ENCODE peak calls at places on chromosomes 4 and X, in four cellular contexts. U is colonic mucosa, L is B cell, Y is pancreas. X is an unnamed sample.

GRCh38 chrX:110310896-110311295 is 7.0 kb downstream of the AMMECR1 start:
- DNase-seq in U (no peak), L (peak), Y (no peak), X (no peak)

GRCh38 chr4:181564616-181565015 is 678.6 kb upstream of the TENM3 start:
- DNase-seq in U (no peak), L (no peak), Y (no peak), X (no peak)

GRCh38 chrX:129755779-129756650 is 17.2 kb downstream of the XPNPEP2 start:
- DNase-seq in U (no peak), L (no peak), Y (no peak), X (peak)

GRCh38 chrX:41594634-41595033 is 94.1 kb upstream of the GPR34 start:
- DNase-seq in U (no peak), L (no peak), Y (no peak), X (no peak)

GRCh38 chrX:45668686-45669443 is 468.2 kb upstream of the DIPK2B start:
- DNase-seq in U (no peak), L (no peak), Y (no peak), X (peak)

GRCh38 chr4:10186228-10187214 is 69.9 kb upstream of the WDR1 start:
- DNase-seq in U (no peak), L (no peak), Y (no peak), X (no peak)

GRCh38 chr4:26452565-26453531 is 37.4 kb downstream of the CCKAR start:
- DNase-seq in U (no peak), L (no peak), Y (peak), X (no peak)

GRCh38 chr4:106816501-106816900 is 219.6 kb downstream of the DKK2 start:
- DNase-seq in U (no peak), L (no peak), Y (no peak), X (no peak)

GRCh38 chr4:87044511-87045369 is 109.9 kb downstream of the AFF1 start:
- DNase-seq in U (no peak), L (no peak), Y (no peak), X (no peak)

GRCh38 chrX:39984191-39984956 is 113.4 kb downstream of the BCOR start:
- DNase-seq in U (peak), L (no peak), Y (no peak), X (no peak)

GRCh38 chrX:6468716-6469115 is 66.2 kb downstream of the VCX3A start:
- DNase-seq in U (no peak), L (no peak), Y (no peak), X (no peak)

DNA sequence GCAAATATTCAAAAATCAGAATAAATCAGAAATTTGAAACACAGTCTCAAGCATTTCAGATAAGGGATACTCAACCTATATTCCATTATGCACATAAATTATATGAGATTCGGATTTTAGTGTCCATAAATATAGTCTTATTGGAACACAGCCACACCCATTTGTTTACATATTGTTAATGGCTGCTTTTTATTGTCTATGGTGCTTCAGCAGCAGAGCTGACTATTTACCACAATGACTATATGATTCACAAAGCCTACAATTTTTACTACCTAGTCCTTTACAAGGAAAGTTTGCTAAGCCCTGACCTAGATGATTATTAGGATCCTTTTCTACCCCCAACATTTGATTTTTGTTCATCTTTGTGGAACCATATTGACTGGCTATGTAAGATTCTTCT is 63.9 kb downstream of the IL1RAPL1 start:
- DNase-seq in U (no peak), L (no peak), Y (no peak), X (no peak)
- TF ChIP-seq CTCF in U (no peak), L (no peak), Y (no peak), X (no peak)

GRCh38 chr4:152959080-152959479 is 23.0 kb downstream of the FHDC1 start:
- DNase-seq in U (no peak), L (no peak), Y (no peak), X (no peak)

GRCh38 chr4:152956167-152956566 is 20.0 kb downstream of the FHDC1 start:
- DNase-seq in U (no peak), L (no peak), Y (no peak), X (no peak)

GRCh38 chr4:152961041-152961751 is 25.1 kb downstream of the FHDC1 start:
- DNase-seq in U (no peak), L (no peak), Y (no peak), X (no peak)

GRCh38 chr4:152956650-152957436 is 20.7 kb downstream of the FHDC1 start:
- DNase-seq in U (peak), L (no peak), Y (no peak), X (no peak)

DNA sequence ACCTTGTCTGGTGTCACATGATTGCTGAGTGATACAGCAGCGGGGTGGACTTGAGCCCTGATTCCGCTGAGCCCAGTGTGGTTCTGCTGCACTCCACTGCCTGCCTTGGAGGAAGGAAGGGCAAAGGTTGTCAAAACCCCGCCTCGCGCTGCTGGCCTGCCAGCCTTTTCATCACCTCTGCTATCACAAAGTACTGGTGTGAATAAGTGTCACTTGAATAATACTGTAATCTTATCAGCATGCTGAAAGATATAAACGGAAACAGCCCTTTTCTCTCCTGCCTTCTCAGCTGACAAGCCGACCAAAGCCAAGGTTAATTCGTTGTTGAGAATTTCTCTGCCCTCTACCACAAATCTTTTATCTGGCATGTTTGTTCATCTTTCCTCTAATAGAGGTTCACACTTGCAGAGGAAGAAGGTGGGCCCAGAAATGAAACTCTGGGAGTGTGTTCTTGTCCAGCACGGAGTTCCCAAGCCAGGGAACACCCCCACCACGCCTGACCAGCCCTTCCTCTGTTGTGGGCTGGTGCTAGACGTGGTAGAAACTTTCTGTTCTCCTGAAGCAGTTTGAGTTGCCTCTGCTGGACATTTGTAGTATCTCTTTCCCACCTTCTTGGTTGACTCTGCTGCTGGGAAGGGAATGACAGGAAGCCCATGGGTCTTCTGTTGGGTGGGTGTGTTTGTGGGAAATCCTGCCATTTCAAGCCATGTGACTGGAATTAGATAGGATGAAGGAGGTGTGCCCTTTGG is 21.5 kb downstream of the FHDC1 start:
- DNase-seq in U (peak), L (no peak), Y (peak), X (no peak)
- TF ChIP-seq CTCF in U (no peak), L (no peak), Y (no peak), X (no peak)

GRCh38 chr4:6425911-6426310 is 46.5 kb downstream of the PPP2R2C start:
- DNase-seq in U (no peak), L (no peak), Y (no peak), X (no peak)

GRCh38 chr4:6426571-6427438 is 45.6 kb downstream of the PPP2R2C start:
- DNase-seq in U (no peak), L (no peak), Y (peak), X (no peak)

GRCh38 chr4:6425336-6425735 is 47.1 kb downstream of the PPP2R2C start:
- DNase-seq in U (no peak), L (no peak), Y (no peak), X (no peak)

GRCh38 chr4:6424425-6424824 is 48.0 kb downstream of the PPP2R2C start:
- DNase-seq in U (no peak), L (no peak), Y (no peak), X (no peak)

GRCh38 chr4:6427439-6428090 is 44.8 kb downstream of the PPP2R2C start:
- DNase-seq in U (no peak), L (no peak), Y (peak), X (no peak)
- TF ChIP-seq CTCF in U (no peak), L (no peak), Y (no peak), X (peak)

GRCh38 chr4:176569301-176569700 is 223.4 kb downstream of the VEGFC start:
- DNase-seq in U (no peak), L (no peak), Y (no peak), X (no peak)
- TF ChIP-seq CTCF in U (no peak), L (no peak), Y (no peak), X (no peak)